ENCODE peak calls at places on chromosomes 5 and 9, in six cellular contexts. Z is HCT116, A is sigmoid colon, U is GM23338, R is H1, Q is K562. K is an unnamed sample.

GRCh38 chr5:180486636-180487149 is 7.5 kb upstream of the CNOT6 start:
- DNase-seq in Z (no peak), A (no peak), U (no peak), R (no peak), Q (no peak), K (no peak)

GRCh38 chr9:137021979-137022619 is 5.9 kb downstream of the ABCA2 start:
- DNase-seq in Z (peak), A (no peak), U (peak), R (peak), Q (peak), K (peak)

GRCh38 chr5:136038635-136039034 is 9.8 kb downstream of the TGFBI start:
- DNase-seq in Z (no peak), A (no peak), U (no peak), R (no peak), Q (no peak), K (no peak)

GRCh38 chr9:70220216-70220615 is 38.6 kb upstream of the SMC5 start:
- DNase-seq in Z (no peak), A (no peak), U (no peak), R (no peak), Q (no peak), K (no peak)

GRCh38 chr5:167152561-167152960 is 1138.9 kb upstream of the WWC1 start:
- DNase-seq in Z (no peak), A (no peak), U (no peak), R (no peak), Q (no peak), K (no peak)

GRCh38 chr5:88979717-88980116 is 96.7 kb upstream of the MEF2C start:
- DNase-seq in Z (no peak), A (no peak), U (no peak), R (no peak), Q (no peak), K (no peak)

GRCh38 chr9:89274838-89275237 is 36.2 kb upstream of the CKS2 start:
- DNase-seq in Z (no peak), A (no peak), U (no peak), R (no peak), Q (no peak), K (no peak)

GRCh38 chr5:69105996-69106906 is 12.4 kb downstream of the SLC30A5 start:
- DNase-seq in Z (no peak), A (no peak), U (no peak), R (no peak), Q (no peak), K (no peak)

GRCh38 chr5:74413403-74414060 is 227.0 kb downstream of the ENC1 start:
- DNase-seq in Z (no peak), A (no peak), U (no peak), R (no peak), Q (no peak), K (no peak)

GRCh38 chr9:17472126-17472525 is 106.7 kb upstream of the SH3GL2 start:
- DNase-seq in Z (no peak), A (no peak), U (no peak), R (no peak), Q (no peak), K (no peak)

GRCh38 chr9:134026561-134026960 is 1.3 kb downstream of the BRD3OS start:
- DNase-seq in Z (no peak), A (peak), U (no peak), R (no peak), Q (no peak), K (no peak)

GRCh38 chr9:124133752-124134151 is 122.2 kb downstream of the LHX2 start:
- DNase-seq in Z (no peak), A (no peak), U (peak), R (no peak), Q (no peak), K (peak)

GRCh38 chr9:21770877-21771560 is 31.4 kb upstream of the MTAP start:
- DNase-seq in Z (peak), A (no peak), U (no peak), R (no peak), Q (no peak), K (no peak)

GRCh38 chr9:106287108-106287631 is 575.8 kb upstream of the ZNF462 start:
- DNase-seq in Z (no peak), A (no peak), U (no peak), R (no peak), Q (no peak), K (peak)

GRCh38 chr5:153081385-153081784 is 409.1 kb upstream of the GRIA1 start:
- DNase-seq in Z (no peak), A (no peak), U (no peak), R (no peak), Q (no peak), K (no peak)

GRCh38 chr9:14433841-14434511 is 120.0 kb upstream of the NFIB start:
- DNase-seq in Z (peak), A (no peak), U (peak), R (no peak), Q (peak), K (no peak)

GRCh38 chr5:137933491-137933911 is 44.2 kb downstream of the PKD2L2 start:
- DNase-seq in Z (no peak), A (no peak), U (no peak), R (no peak), Q (no peak), K (no peak)

GRCh38 chr9:7150153-7150890 is 392.5 kb downstream of the KDM4C start:
- DNase-seq in Z (no peak), A (no peak), U (no peak), R (no peak), Q (no peak), K (no peak)

GRCh38 chr9:73180373-73180772 is 28.7 kb downstream of the ANXA1 start:
- DNase-seq in Z (no peak), A (no peak), U (no peak), R (no peak), Q (no peak), K (no peak)

GRCh38 chr9:27462846-27463245 is 61.2 kb upstream of the IFNK start:
- DNase-seq in Z (no peak), A (no peak), U (no peak), R (no peak), Q (no peak), K (no peak)

GRCh38 chr5:105238561-105238960 is 1676.0 kb upstream of the NUDT12 start:
- DNase-seq in Z (no peak), A (no peak), U (no peak), R (no peak), Q (no peak), K (no peak)

GRCh38 chr5:102807878-102808502 is 52.9 kb downstream of the PAM start:
- DNase-seq in Z (no peak), A (no peak), U (peak), R (no peak), Q (no peak), K (no peak)

GRCh38 chr5:84817953-84818352 is 433.3 kb upstream of the EDIL3 start:
- DNase-seq in Z (no peak), A (no peak), U (no peak), R (no peak), Q (no peak), K (no peak)
- H3K4me3 ChIP-seq in Z (no peak), A (no peak), U (no peak), R (no peak), Q (no peak), K (no peak)

DNA sequence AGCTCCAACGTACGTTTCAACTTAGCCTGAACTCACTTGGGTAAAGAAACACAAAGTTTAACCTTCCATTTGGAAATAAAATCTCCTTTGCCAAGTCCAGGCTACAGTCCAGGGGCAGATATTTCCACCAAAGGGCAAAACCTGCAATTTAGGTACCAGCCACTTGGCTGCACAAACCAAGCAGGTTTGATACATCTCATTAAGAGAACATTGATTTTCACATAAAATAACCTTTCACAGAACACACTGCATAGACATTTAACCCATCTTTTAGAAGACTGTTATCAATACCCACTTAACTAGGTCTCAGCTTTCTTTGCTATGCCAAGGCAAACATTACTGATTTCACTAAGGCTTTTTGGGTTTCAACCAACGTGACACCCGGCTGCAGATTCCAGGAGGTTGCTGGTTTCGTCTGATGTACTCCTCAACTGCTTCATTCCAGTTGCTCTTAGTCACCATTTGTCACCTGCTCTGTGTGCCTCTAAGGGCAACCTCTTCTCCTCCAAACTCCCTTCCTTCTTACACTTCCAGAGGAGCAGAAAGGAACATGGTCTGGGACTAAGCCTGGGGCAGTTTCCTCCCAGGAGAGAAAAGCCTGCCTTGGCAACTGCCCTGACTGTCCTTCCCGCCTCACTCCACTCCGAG is 67.1 kb downstream of the EPB41L4B start:
- DNase-seq in Z (peak), A (no peak), U (no peak), R (no peak), Q (no peak), K (peak)
- H3K27ac ChIP-seq in Z (peak), A (no peak), U (no peak), R (no peak), Q (no peak), K (peak)

GRCh38 chr5:76791461-76791860 is 27.4 kb upstream of the F2RL1 start:
- DNase-seq in Z (no peak), A (no peak), U (no peak), R (no peak), Q (no peak), K (no peak)

GRCh38 chr5:76788362-76788761 is 30.5 kb upstream of the F2RL1 start:
- DNase-seq in Z (no peak), A (no peak), U (no peak), R (no peak), Q (no peak), K (peak)

GRCh38 chr5:76787237-76787636 is 31.6 kb upstream of the F2RL1 start:
- DNase-seq in Z (no peak), A (peak), U (no peak), R (no peak), Q (no peak), K (peak)

GRCh38 chr5:76789991-76790571 is 28.7 kb upstream of the F2RL1 start:
- DNase-seq in Z (no peak), A (no peak), U (no peak), R (no peak), Q (no peak), K (no peak)

GRCh38 chr5:76790632-76791290 is 28.1 kb upstream of the F2RL1 start:
- DNase-seq in Z (peak), A (no peak), U (no peak), R (no peak), Q (no peak), K (no peak)
- TF ChIP-seq POLR2AphosphoS5 in Z (peak), A (no peak), U (no peak), R (no peak), Q (no peak), K (peak)

GRCh38 chr5:115977988-115978387 is 15.7 kb downstream of the LVRN start:
- DNase-seq in Z (no peak), A (no peak), U (no peak), R (no peak), Q (no peak), K (no peak)

GRCh38 chr5:115978779-115979178 is 16.5 kb downstream of the LVRN start:
- DNase-seq in Z (no peak), A (no peak), U (no peak), R (no peak), Q (no peak), K (no peak)

GRCh38 chr5:115979628-115980041 is 17.4 kb downstream of the LVRN start:
- DNase-seq in Z (no peak), A (no peak), U (no peak), R (no peak), Q (no peak), K (no peak)

GRCh38 chr5:115979203-115979602 is 16.9 kb downstream of the LVRN start:
- DNase-seq in Z (no peak), A (no peak), U (no peak), R (no peak), Q (no peak), K (no peak)

DNA sequence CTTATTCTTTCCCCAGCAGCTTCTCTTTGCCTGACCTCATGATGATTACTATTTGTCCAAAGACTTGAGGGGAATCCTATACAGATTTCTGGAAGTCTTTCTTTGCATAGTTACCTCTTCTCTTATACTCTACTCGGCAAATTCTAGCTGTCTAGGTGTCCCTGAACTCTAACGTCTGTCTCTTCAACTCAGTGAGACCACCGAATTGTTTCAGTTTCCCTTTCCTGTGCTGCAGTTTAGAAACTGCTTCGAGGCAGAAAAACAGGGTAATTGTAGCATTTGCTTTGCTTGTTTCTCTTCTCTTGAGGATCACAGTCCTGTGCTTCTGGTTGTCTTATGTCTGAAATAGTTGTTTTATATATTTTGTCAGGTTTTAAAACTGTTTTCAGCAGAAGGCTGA is 14.8 kb downstream of the LVRN start:
- DNase-seq in Z (no peak), A (no peak), U (no peak), R (no peak), Q (no peak), K (no peak)
- H3K4me3 ChIP-seq in Z (no peak), A (no peak), U (no peak), R (no peak), Q (no peak), K (no peak)

K was measured in stomach.